ENCODE peak calls at places on chromosomes 4 and X, in eight cellular contexts. S is Peyer's patch; P is Calu3; E is GM13976; O is tibial nerve; Y is CD8-positive, alpha-beta T cell; J is CD4-positive, alpha-beta T cell; B is RWPE1. G is an unnamed sample.

GRCh38 chr4:129344058-129344457 is 248.1 kb downstream of the C4orf33 start:
- DNase-seq in O (no peak), B (peak), E (peak), S (peak), Y (no peak), J (no peak), P (peak), G (no peak)

GRCh38 chrX:41064028-41064427 is 21.2 kb upstream of the USP9X start:
- DNase-seq in J (no peak), B (no peak), S (no peak), P (no peak), O (no peak), E (no peak), Y (no peak), G (no peak)

GRCh38 chr4:74408639-74409038 is 36.3 kb upstream of the AREG start:
- DNase-seq in Y (no peak), P (no peak), E (no peak), O (no peak), B (peak), S (no peak), J (no peak), G (no peak)

GRCh38 chr4:35106091-35106734 is 1138.1 kb downstream of the ARAP2 start:
- DNase-seq in P (no peak), E (no peak), Y (no peak), B (no peak), S (no peak), O (no peak), J (no peak), G (no peak)

GRCh38 chr4:19748470-19748869 is 503.2 kb upstream of the SLIT2 start:
- DNase-seq in P (no peak), B (peak), J (no peak), O (peak), E (no peak), S (peak), Y (no peak), G (no peak)

GRCh38 chr4:23932935-23933334 is 43.1 kb upstream of the PPARGC1A start:
- DNase-seq in S (no peak), P (no peak), Y (no peak), O (no peak), E (no peak), B (no peak), J (no peak), G (no peak)

GRCh38 chr4:165124488-165124887 is 11.8 kb upstream of the TMEM192 start:
- DNase-seq in J (no peak), E (no peak), Y (no peak), P (no peak), S (no peak), O (no peak), B (no peak), G (no peak)

GRCh38 chr4:6116696-6117285 is 83.6 kb downstream of the JAKMIP1 start:
- DNase-seq in P (no peak), Y (no peak), B (no peak), S (no peak), J (no peak), E (no peak), O (no peak), G (no peak)

GRCh38 chr4:168857546-168858314 is 152.3 kb downstream of the CBR4 start:
- DNase-seq in Y (no peak), S (no peak), B (no peak), O (peak), E (no peak), P (no peak), J (no peak), G (no peak)

DNA sequence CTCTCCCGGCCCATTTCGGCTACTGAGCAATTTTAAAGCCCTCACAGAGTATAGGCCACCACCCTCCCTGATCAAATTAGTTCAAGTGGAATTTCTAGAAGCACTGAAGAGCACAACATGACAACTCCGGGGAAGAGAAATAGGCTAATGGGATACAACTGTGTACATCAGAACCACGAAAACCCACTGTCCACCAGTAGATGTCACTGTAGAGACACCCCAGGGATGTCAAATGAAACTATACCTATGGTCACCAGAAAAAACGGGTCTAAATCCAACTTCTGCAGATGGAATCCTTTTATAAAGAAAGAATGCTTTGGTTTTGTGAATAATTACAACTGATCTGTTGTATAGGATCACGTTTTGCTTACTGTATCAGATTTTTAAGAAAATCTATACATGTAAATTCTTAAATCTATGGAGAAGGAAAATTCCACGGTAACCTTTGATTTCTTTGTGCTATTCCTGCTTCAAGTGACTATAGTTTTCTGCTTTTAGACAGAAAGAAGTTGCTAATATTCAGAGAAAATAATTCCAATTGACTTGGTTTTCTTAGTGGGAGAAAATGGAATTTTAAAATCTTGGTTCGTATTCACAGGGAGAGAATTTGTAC is 29.5 kb upstream of the MAP3K15 start:
- DNase-seq in E (peak), O (peak), B (peak), Y (peak), S (peak), J (no peak), P (peak), G (no peak)
- TF ChIP-seq CTCF in E (peak), O (peak), B (peak), Y (peak), S (peak), J (peak), P (peak), G (no peak)

GRCh38 chr4:118969359-118969758 is 80.7 kb downstream of the SYNPO2 start:
- DNase-seq in S (peak), J (no peak), Y (no peak), E (no peak), O (peak), B (peak), P (peak), G (no peak)
- TF ChIP-seq CTCF in S (peak), J (no peak), Y (no peak), E (peak), O (peak), B (peak), P (no peak), G (no peak)

GRCh38 chr4:113978561-113979156 is 788 bp downstream of the ARSJ start:
- DNase-seq in Y (no peak), B (peak), S (no peak), J (no peak), P (no peak), E (no peak), O (no peak), G (no peak)

GRCh38 chr4:113979157-113979972 is at the start of gene ARSJ:
- DNase-seq in E (peak), O (peak), S (peak), Y (no peak), P (peak), B (peak), J (no peak), G (no peak)

GRCh38 chr4:113981591-113981990 is 2.1 kb upstream of the ARSJ start:
- DNase-seq in O (no peak), Y (no peak), E (no peak), B (no peak), J (no peak), P (no peak), S (no peak), G (no peak)

GRCh38 chr4:113978105-113978504 is 1.3 kb downstream of the ARSJ start:
- DNase-seq in B (no peak), E (no peak), J (no peak), Y (no peak), O (no peak), S (no peak), P (no peak), G (no peak)

DNA sequence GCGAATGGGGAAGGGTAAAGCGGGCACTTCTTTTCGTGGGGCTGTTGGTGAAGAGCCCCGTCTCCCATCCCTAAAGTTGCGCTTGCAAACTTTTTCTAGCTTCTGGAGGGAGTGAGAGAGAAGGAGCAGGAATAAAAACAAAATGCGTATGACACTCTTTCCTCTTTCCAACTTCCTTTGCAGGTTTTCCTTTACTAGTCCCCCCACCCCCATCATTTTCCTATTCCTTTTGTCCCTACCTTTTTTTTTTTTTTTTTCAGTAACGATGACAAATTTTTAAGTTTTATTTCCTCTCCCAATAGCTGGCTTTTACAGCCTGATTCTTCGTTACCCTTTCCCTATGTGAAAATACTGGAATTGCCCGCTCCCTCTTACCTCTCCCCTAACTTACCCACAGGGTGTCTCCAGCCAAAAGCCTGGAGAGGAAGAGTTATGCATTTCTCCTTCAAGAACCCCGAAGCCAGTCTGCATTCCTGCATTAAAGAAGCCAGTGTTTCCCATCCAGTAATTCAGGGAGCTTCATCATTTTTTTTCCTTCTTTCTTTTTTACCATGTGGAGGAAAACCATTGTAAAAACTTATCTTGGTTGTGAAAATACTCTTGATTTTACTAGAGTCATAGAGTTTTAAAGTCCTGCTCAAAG is 647 bp upstream of the ARSJ start:
- DNase-seq in Y (no peak), O (no peak), S (no peak), J (no peak), E (no peak), P (no peak), B (no peak), G (no peak)
- TF ChIP-seq CTCF in Y (no peak), O (no peak), S (no peak), J (no peak), E (no peak), P (no peak), B (no peak), G (no peak)

GRCh38 chrX:154333837-154334271 is 38.3 kb downstream of the TKTL1 start:
- DNase-seq in S (no peak), J (no peak), O (no peak), B (no peak), Y (no peak), P (no peak), E (no peak), G (no peak)
- TF ChIP-seq CTCF in S (no peak), J (no peak), O (no peak), B (no peak), Y (no peak), P (no peak), E (no peak), G (no peak)

DNA sequence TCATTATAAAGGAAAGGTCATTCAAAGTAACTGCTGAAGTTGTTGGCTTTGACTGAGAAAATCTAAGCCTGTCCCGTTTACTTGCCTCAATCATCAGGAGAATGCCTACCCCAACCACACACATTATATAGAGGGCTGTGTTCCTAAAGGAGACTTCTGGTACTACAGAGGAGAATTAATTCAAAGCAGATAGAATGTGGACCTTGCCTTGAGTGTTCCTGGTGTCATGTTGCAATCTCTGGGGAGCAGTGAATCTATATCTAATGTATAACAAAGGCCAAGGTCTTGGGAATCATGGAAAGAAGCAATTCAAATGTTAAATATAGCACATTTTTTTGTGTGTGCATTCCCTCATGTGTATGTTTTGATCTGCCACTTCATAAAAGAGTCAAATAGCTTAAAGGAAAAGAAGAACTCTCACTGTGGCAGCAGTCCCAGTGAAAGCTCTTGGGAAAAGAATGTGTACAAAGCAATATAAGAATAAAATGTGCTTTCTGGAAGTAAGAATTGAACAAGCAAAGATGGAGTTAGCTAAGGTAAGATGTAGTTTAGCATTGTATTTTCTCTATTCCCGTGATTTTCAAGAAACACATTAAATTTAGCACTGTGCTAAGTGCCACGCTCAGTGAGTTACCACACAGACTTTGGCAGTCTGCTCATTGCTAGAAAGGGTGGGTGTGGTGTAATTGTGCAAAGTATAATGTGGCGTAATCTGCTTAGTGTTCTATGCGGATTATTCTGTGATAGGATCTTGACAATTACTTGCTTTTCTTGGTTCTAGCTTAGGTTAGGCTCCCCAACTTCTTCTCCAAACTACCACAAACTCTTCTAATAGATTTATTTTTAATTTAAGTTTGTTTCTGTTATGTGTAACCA is 13.7 kb downstream of the ADH6 start:
- DNase-seq in E (no peak), S (peak), P (no peak), Y (no peak), J (no peak), B (no peak), O (peak), G (no peak)
- TF ChIP-seq CTCF in E (no peak), S (peak), P (no peak), Y (no peak), J (no peak), B (no peak), O (no peak), G (no peak)